ENCODE peak calls at places on chromosome 5, in eight cellular contexts. M is astrocyte, X is germinal center, A is adipocyte, D is foreskin fibroblast, H is NCI-H1092 treated with DMSO at 0.1 percent for 48 hours, P is nucleus accumbens, G is body of pancreas. N is an unnamed sample.

GRCh38 chr5:2904956-2905355 is 153.5 kb upstream of the IRX2 start:
- DNase-seq in M (no peak), X (no peak), A (no peak), D (no peak), H (no peak), P (no peak), G (no peak), N (no peak)

GRCh38 chr5:115907177-115907576 is 55.1 kb upstream of the LVRN start:
- DNase-seq in M (no peak), X (peak; percentile 15), A (no peak), D (no peak), H (no peak), P (no peak), G (no peak), N (no peak)

GRCh38 chr5:167128581-167128980 is 1162.9 kb upstream of the WWC1 start:
- DNase-seq in M (no peak), X (no peak), A (no peak), D (no peak), H (no peak), P (no peak), G (no peak), N (no peak)

GRCh38 chr5:56958595-56958994 is 6.7 kb upstream of the MIER3 start:
- DNase-seq in M (no peak), X (no peak), A (no peak), D (no peak), H (no peak), P (no peak), G (no peak), N (no peak)

GRCh38 chr5:151005975-151006576 is 14.3 kb upstream of the GPX3 start:
- DNase-seq in M (no peak), X (no peak), A (peak; percentile 60), D (peak; percentile 56), H (no peak), P (no peak), G (peak; percentile 36), N (no peak)

GRCh38 chr5:14871084-14871572 is 450 bp downstream of the ANKH start:
- DNase-seq in M (no peak), X (peak; percentile 12), A (no peak), D (no peak), H (peak; percentile 60), P (no peak), G (peak; percentile 38), N (no peak)

GRCh38 chr5:143889986-143890385 is 78.0 kb downstream of the HMHB1 start:
- DNase-seq in M (peak; percentile 67), X (no peak), A (peak; percentile 95), D (peak; percentile 64), H (no peak), P (no peak), G (no peak), N (no peak)

GRCh38 chr5:74543162-74543995 is 97.1 kb downstream of the ENC1 start:
- DNase-seq in M (peak; percentile 94), X (no peak), A (peak; percentile 75), D (peak; percentile 82), H (peak; percentile 22), P (no peak), G (peak; percentile 45), N (peak; percentile 21)

GRCh38 chr5:77145666-77146065 is 58.6 kb upstream of the ZBED3 start:
- DNase-seq in M (peak; percentile 44), X (no peak), A (peak; percentile 54), D (peak; percentile 35), H (no peak), P (no peak), G (no peak), N (no peak)